ENCODE peak calls at places on chromosomes 11 and 22, in eight cellular contexts. Y is MM.1S; A is iPS DF 6.9; B is NB4; E is cardiac muscle cell; T is AG09319; H is effector memory CD8-positive, alpha-beta T cell; L is NCI-H345. N is an unnamed sample.

GRCh38 chr22:28841111-28841510 is 40.7 kb upstream of the XBP1 start:
- DNase-seq in B (peak), Y (no peak), A (no peak), H (no peak), L (no peak), E (no peak), T (no peak), N (no peak)

GRCh38 chr11:90391756-90392155 is 168.9 kb upstream of the CHORDC1 start:
- DNase-seq in T (no peak), Y (no peak), E (no peak), B (no peak), A (no peak), L (no peak), H (no peak), N (no peak)

GRCh38 chr11:48170176-48170839 is 46.3 kb upstream of the OR4B1 start:
- DNase-seq in B (no peak), Y (no peak), A (no peak), H (no peak), T (no peak), L (no peak), E (peak), N (no peak)

GRCh38 chr11:94141511-94142307 is 13.1 kb downstream of the PANX1 start:
- DNase-seq in A (no peak), Y (no peak), T (no peak), L (no peak), E (no peak), B (no peak), H (no peak), N (no peak)

GRCh38 chr11:8732748-8733241 is 50.2 kb downstream of the RPL27A start:
- DNase-seq in E (peak), B (no peak), Y (no peak), T (peak), H (no peak), L (no peak), A (no peak), N (peak)

GRCh38 chr22:50308597-50308935 is 1.1 kb upstream of the PLXNB2 start:
- DNase-seq in A (no peak), H (no peak), Y (no peak), B (peak), L (no peak), E (peak), T (no peak), N (peak)

GRCh38 chr11:58575377-58576020 is at the start of gene LPXN:
- DNase-seq in B (peak), E (peak), T (no peak), A (no peak), L (no peak), Y (peak), H (peak), N (no peak)

GRCh38 chr11:13837286-13837685 is 125.2 kb upstream of the SPON1 start:
- DNase-seq in T (no peak), E (no peak), H (no peak), Y (no peak), L (no peak), B (no peak), A (no peak), N (no peak)

GRCh38 chr11:18065572-18065971 is 19.5 kb upstream of the TPH1 start:
- DNase-seq in E (no peak), H (no peak), A (no peak), Y (no peak), B (no peak), L (peak), T (no peak), N (no peak)

GRCh38 chr11:34755671-34756070 is 134.8 kb downstream of the EHF start:
- DNase-seq in A (no peak), T (no peak), E (no peak), L (no peak), H (no peak), B (no peak), Y (no peak), N (no peak)

GRCh38 chr22:17272511-17272991 is 53.3 kb upstream of the ADA2 start:
- DNase-seq in B (no peak), E (no peak), L (no peak), Y (no peak), A (no peak), H (no peak), T (no peak), N (no peak)

GRCh38 chr11:43709689-43710088 is 29.2 kb downstream of the HSD17B12 start:
- DNase-seq in E (no peak), B (no peak), Y (no peak), T (no peak), H (no peak), L (no peak), A (no peak), N (no peak)

GRCh38 chr11:131033151-131033651 is 116.9 kb upstream of the SNX19 start:
- DNase-seq in H (no peak), Y (no peak), A (no peak), B (peak), E (peak), T (peak), L (no peak), N (no peak)

GRCh38 chr11:1484061-1484671 is 2.4 kb downstream of the MOB2 start:
- DNase-seq in L (no peak), A (no peak), B (no peak), T (no peak), H (no peak), E (no peak), Y (no peak), N (no peak)